ENCODE peak calls at places on chromosomes 4 and X, in ten cellular contexts. G, V, U, K, J, S, E, T, R and L are unnamed samples.
A peak's percentile ranks its signal among the peaks of the same experiment; 100 is the strongest.

GRCh38 chr4:16896871-16897270 is 1.6 kb downstream of the LDB2 start:
- DNase-seq in T (no peak), K (no peak), S (no peak), J (no peak), V (no peak), E (no peak), R (no peak), U (no peak), G (no peak), L (no peak)

GRCh38 chrX:9786839-9787635 is 808 bp downstream of the SHROOM2 start:
- DNase-seq in U (no peak), S (no peak), E (no peak), G (peak; percentile 43), T (no peak), R (no peak), V (peak; percentile 30), J (no peak), K (no peak), L (no peak)

GRCh38 chr4:7808752-7809151 is 130.9 kb downstream of the AFAP1 start:
- DNase-seq in J (no peak), G (no peak), R (no peak), S (no peak), V (no peak), K (no peak), T (no peak), U (no peak), E (no peak), L (no peak)

GRCh38 chr4:87865288-87865687 is 32.5 kb downstream of the MEPE start:
- DNase-seq in R (no peak), S (no peak), E (peak; percentile 2), U (no peak), J (peak; percentile 49), V (no peak), K (no peak), G (no peak), T (no peak), L (no peak)

GRCh38 chr4:30714408-30715031 is 5.6 kb upstream of the PCDH7 start:
- DNase-seq in R (no peak), G (peak; percentile 48), E (no peak), J (peak; percentile 83), V (peak; percentile 46), K (no peak), U (no peak), S (no peak), T (peak; percentile 5), L (no peak)

GRCh38 chrX:110397904-110398303 is 39.3 kb downstream of the RTL9 start:
- DNase-seq in T (no peak), S (no peak), G (no peak), R (no peak), K (peak; percentile 28), U (no peak), E (no peak), J (peak; percentile 19), V (no peak), L (no peak)

GRCh38 chr4:26141101-26141830 is 179.5 kb upstream of the RBPJ start:
- DNase-seq in R (no peak), E (no peak), S (no peak), G (no peak), K (no peak), T (no peak), J (peak; percentile 40), U (no peak), V (no peak), L (no peak)

GRCh38 chr4:184568770-184569169 is 80.5 kb downstream of the CASP3 start:
- DNase-seq in V (no peak), S (no peak), J (no peak), K (no peak), T (no peak), E (no peak), U (no peak), G (no peak), R (no peak), L (no peak)

GRCh38 chr4:66926687-66927086 is 618.6 kb downstream of the CENPC start:
- DNase-seq in J (peak; percentile 16), U (no peak), G (no peak), R (no peak), K (no peak), V (no peak), T (no peak), S (no peak), E (no peak), L (no peak)